ENCODE peak calls at places on chromosomes 13 and 19, in nine cellular contexts. X is osteocyte; F is activated naive CD4-positive, alpha-beta T cell treated with anti-CD3 and anti-CD28 coated beads for 36 hours; O is iris pigment epithelial cell; M is ELR; D is WTC11; G is cardiac muscle cell; Y is brain microvascular endothelial cell; C is HAP-1. V is an unnamed sample.

GRCh38 chr19:49860716-49861100 is 6.7 kb downstream of the PNKP start:
- DNase-seq in X (no peak), F (no peak), O (no peak), M (no peak), D (no peak), G (no peak), Y (no peak), C (no peak), V (no peak)

GRCh38 chr19:31177230-31177629 is 172.0 kb downstream of the TSHZ3 start:
- DNase-seq in X (peak; percentile 75), F (no peak), O (no peak), M (no peak), D (no peak), G (peak; percentile 3), Y (no peak), C (no peak), V (no peak)

GRCh38 chr13:27168870-27169525 is 2.6 kb downstream of the USP12 start:
- DNase-seq in X (no peak), F (no peak), O (no peak), M (no peak), D (no peak), G (peak; percentile 12), Y (no peak), C (no peak), V (no peak)

GRCh38 chr13:33303885-33304284 is 18.3 kb upstream of the STARD13 start:
- DNase-seq in X (no peak), F (no peak), O (peak; percentile 89), M (no peak), D (no peak), G (peak; percentile 63), Y (peak; percentile 15), C (no peak), V (no peak)

GRCh38 chr19:18718846-18719458 is 35.5 kb downstream of the CRTC1 start:
- DNase-seq in X (no peak), F (no peak), O (no peak), M (no peak), D (no peak), G (no peak), Y (no peak), C (no peak), V (no peak)

GRCh38 chr19:43532571-43532961 is 422 bp upstream of the ZNF575 start:
- DNase-seq in X (no peak), F (no peak), O (no peak), M (no peak), D (peak; percentile 24), G (no peak), Y (no peak), C (no peak), V (no peak)

GRCh38 chr19:50497030-50497420 is 14.0 kb downstream of the JOSD2 start:
- DNase-seq in X (no peak), F (no peak), O (no peak), M (no peak), D (no peak), G (no peak), Y (no peak), C (no peak), V (no peak)

GRCh38 chr19:32351807-32352630 is 6.6 kb downstream of the ZNF507 start:
- DNase-seq in X (no peak), F (no peak), O (peak; percentile 74), M (peak; percentile 89), D (no peak), G (peak; percentile 61), Y (peak; percentile 29), C (no peak), V (no peak)

GRCh38 chr19:5434970-5435641 is 20.1 kb upstream of the ZNRF4 start:
- DNase-seq in X (no peak), F (peak; percentile 47), O (peak; percentile 96), M (peak; percentile 95), D (no peak), G (peak; percentile 64), Y (peak; percentile 92), C (no peak), V (no peak)

GRCh38 chr13:27374650-27375049 is 49.8 kb upstream of the GTF3A start:
- DNase-seq in X (no peak), F (peak; percentile 72), O (peak; percentile 87), M (peak; percentile 90), D (peak; percentile 66), G (peak; percentile 86), Y (peak; percentile 80), C (peak; percentile 74), V (no peak)

GRCh38 chr19:13163609-13164364 is 13.6 kb downstream of the IER2 start:
- DNase-seq in X (peak; percentile 94), F (peak; percentile 78), O (peak; percentile 74), M (peak; percentile 87), D (peak; percentile 80), G (peak; percentile 95), Y (peak; percentile 66), C (peak; percentile 87), V (peak; percentile 58)

GRCh38 chr19:41019346-41019745 is 28.3 kb downstream of the CYP2B6 start:
- DNase-seq in X (no peak), F (no peak), O (no peak), M (no peak), D (no peak), G (no peak), Y (no peak), C (no peak), V (no peak)

GRCh38 chr19:4379383-4380253 is 20.7 kb downstream of the SH3GL1 start:
- DNase-seq in X (no peak), F (peak; percentile 56), O (peak; percentile 48), M (peak; percentile 33), D (no peak), G (peak; percentile 63), Y (no peak), C (no peak), V (no peak)

GRCh38 chr19:41597600-41598041 is 21.7 kb downstream of the CEACAM21 start:
- DNase-seq in X (peak; percentile 84), F (peak; percentile 92), O (peak; percentile 64), M (peak; percentile 69), D (peak; percentile 80), G (peak; percentile 76), Y (peak; percentile 73), C (peak; percentile 30), V (no peak)

GRCh38 chr13:112664501-112665203 is 25.2 kb upstream of the ATP11A start:
- DNase-seq in X (no peak), F (no peak), O (peak; percentile 36), M (peak; percentile 35), D (no peak), G (peak; percentile 32), Y (peak; percentile 16), C (no peak), V (no peak)

GRCh38 chr19:23802290-23802689 is 43.6 kb upstream of the ZNF681 start:
- DNase-seq in X (no peak), F (peak; percentile 17), O (peak; percentile 68), M (peak; percentile 10), D (no peak), G (no peak), Y (no peak), C (no peak), V (no peak)

GRCh38 chr19:37691881-37692504 is 27.6 kb downstream of the ZNF607 start:
- DNase-seq in X (peak; percentile 91), F (peak; percentile 85), O (peak; percentile 94), M (peak; percentile 42), D (peak; percentile 72), G (peak; percentile 96), Y (peak; percentile 83), C (no peak), V (peak; percentile 78)